ENCODE peak calls at places on chromosomes 13 and 19, in six cellular contexts. One of them, this sample, is unnamed.

GRCh38 chr19:55257461-55258411 is 1.1 kb downstream of the PPP6R1 start:
- DNase-seq in neural crest cell: no peak
- DNase-seq in CD8-positive, alpha-beta T cell: peak
- DNase-seq in stimulated activated CD4-positive, alpha-beta T cell treated with anti-CD3 and anti-CD28 coated beads, TNF-alpha, amount 100 ng/mL, for 1 hour: no peak
- DNase-seq in activated naive CD8-positive, alpha-beta T cell treated with anti-CD3 and anti-CD28 coated beads, Interleukin-2, amount 50 U/mL, for 24 hours: peak
- DNase-seq in hepatocyte: peak
- DNase-seq in this sample: peak

GRCh38 chr13:98050041-98050466 is 92.8 kb upstream of the FARP1 start:
- DNase-seq in neural crest cell: no peak
- DNase-seq in CD8-positive, alpha-beta T cell: no peak
- DNase-seq in stimulated activated CD4-positive, alpha-beta T cell treated with anti-CD3 and anti-CD28 coated beads, TNF-alpha, amount 100 ng/mL, for 1 hour: no peak
- DNase-seq in activated naive CD8-positive, alpha-beta T cell treated with anti-CD3 and anti-CD28 coated beads, Interleukin-2, amount 50 U/mL, for 24 hours: no peak
- DNase-seq in hepatocyte: peak
- DNase-seq in this sample: peak

GRCh38 chr13:36715841-36716240 is 42.0 kb downstream of the SERTM1 start:
- DNase-seq in neural crest cell: no peak
- DNase-seq in CD8-positive, alpha-beta T cell: no peak
- DNase-seq in stimulated activated CD4-positive, alpha-beta T cell treated with anti-CD3 and anti-CD28 coated beads, TNF-alpha, amount 100 ng/mL, for 1 hour: no peak
- DNase-seq in activated naive CD8-positive, alpha-beta T cell treated with anti-CD3 and anti-CD28 coated beads, Interleukin-2, amount 50 U/mL, for 24 hours: no peak
- DNase-seq in hepatocyte: peak
- DNase-seq in this sample: no peak

GRCh38 chr13:44516771-44517170 is 59.4 kb downstream of the TSC22D1 start:
- DNase-seq in neural crest cell: no peak
- DNase-seq in CD8-positive, alpha-beta T cell: no peak
- DNase-seq in stimulated activated CD4-positive, alpha-beta T cell treated with anti-CD3 and anti-CD28 coated beads, TNF-alpha, amount 100 ng/mL, for 1 hour: no peak
- DNase-seq in activated naive CD8-positive, alpha-beta T cell treated with anti-CD3 and anti-CD28 coated beads, Interleukin-2, amount 50 U/mL, for 24 hours: no peak
- DNase-seq in hepatocyte: no peak
- DNase-seq in this sample: no peak

GRCh38 chr19:18223860-18224524 is 2.2 kb downstream of the PDE4C start:
- DNase-seq in neural crest cell: peak
- DNase-seq in CD8-positive, alpha-beta T cell: no peak
- DNase-seq in stimulated activated CD4-positive, alpha-beta T cell treated with anti-CD3 and anti-CD28 coated beads, TNF-alpha, amount 100 ng/mL, for 1 hour: no peak
- DNase-seq in activated naive CD8-positive, alpha-beta T cell treated with anti-CD3 and anti-CD28 coated beads, Interleukin-2, amount 50 U/mL, for 24 hours: no peak
- DNase-seq in hepatocyte: peak
- DNase-seq in this sample: no peak

GRCh38 chr19:14168259-14168972 is 32.0 kb upstream of the ASF1B start:
- DNase-seq in neural crest cell: no peak
- DNase-seq in CD8-positive, alpha-beta T cell: no peak
- DNase-seq in stimulated activated CD4-positive, alpha-beta T cell treated with anti-CD3 and anti-CD28 coated beads, TNF-alpha, amount 100 ng/mL, for 1 hour: no peak
- DNase-seq in activated naive CD8-positive, alpha-beta T cell treated with anti-CD3 and anti-CD28 coated beads, Interleukin-2, amount 50 U/mL, for 24 hours: no peak
- DNase-seq in hepatocyte: no peak
- DNase-seq in this sample: no peak

GRCh38 chr19:17394891-17395415 is 957 bp upstream of the CCDC194 start:
- DNase-seq in neural crest cell: peak
- DNase-seq in CD8-positive, alpha-beta T cell: peak
- DNase-seq in stimulated activated CD4-positive, alpha-beta T cell treated with anti-CD3 and anti-CD28 coated beads, TNF-alpha, amount 100 ng/mL, for 1 hour: peak
- DNase-seq in activated naive CD8-positive, alpha-beta T cell treated with anti-CD3 and anti-CD28 coated beads, Interleukin-2, amount 50 U/mL, for 24 hours: peak
- DNase-seq in hepatocyte: no peak
- DNase-seq in this sample: no peak

GRCh38 chr13:45833242-45833641 is 18.3 kb downstream of the SIAH3 start:
- DNase-seq in neural crest cell: no peak
- DNase-seq in CD8-positive, alpha-beta T cell: no peak
- DNase-seq in stimulated activated CD4-positive, alpha-beta T cell treated with anti-CD3 and anti-CD28 coated beads, TNF-alpha, amount 100 ng/mL, for 1 hour: no peak
- DNase-seq in activated naive CD8-positive, alpha-beta T cell treated with anti-CD3 and anti-CD28 coated beads, Interleukin-2, amount 50 U/mL, for 24 hours: no peak
- DNase-seq in hepatocyte: no peak
- DNase-seq in this sample: no peak

GRCh38 chr19:17855333-17856152 is 4.2 kb upstream of the RPL18A start:
- DNase-seq in neural crest cell: peak
- DNase-seq in CD8-positive, alpha-beta T cell: peak
- DNase-seq in stimulated activated CD4-positive, alpha-beta T cell treated with anti-CD3 and anti-CD28 coated beads, TNF-alpha, amount 100 ng/mL, for 1 hour: peak
- DNase-seq in activated naive CD8-positive, alpha-beta T cell treated with anti-CD3 and anti-CD28 coated beads, Interleukin-2, amount 50 U/mL, for 24 hours: peak
- DNase-seq in hepatocyte: peak
- DNase-seq in this sample: peak

GRCh38 chr19:518292-519231 is 11.3 kb downstream of the TPGS1 start:
- DNase-seq in neural crest cell: peak
- DNase-seq in CD8-positive, alpha-beta T cell: peak
- DNase-seq in stimulated activated CD4-positive, alpha-beta T cell treated with anti-CD3 and anti-CD28 coated beads, TNF-alpha, amount 100 ng/mL, for 1 hour: peak
- DNase-seq in activated naive CD8-positive, alpha-beta T cell treated with anti-CD3 and anti-CD28 coated beads, Interleukin-2, amount 50 U/mL, for 24 hours: peak
- DNase-seq in hepatocyte: peak
- DNase-seq in this sample: peak

GRCh38 chr19:54478677-54479266 is 5.7 kb upstream of the CDC42EP5 start:
- DNase-seq in neural crest cell: peak
- DNase-seq in CD8-positive, alpha-beta T cell: no peak
- DNase-seq in stimulated activated CD4-positive, alpha-beta T cell treated with anti-CD3 and anti-CD28 coated beads, TNF-alpha, amount 100 ng/mL, for 1 hour: no peak
- DNase-seq in activated naive CD8-positive, alpha-beta T cell treated with anti-CD3 and anti-CD28 coated beads, Interleukin-2, amount 50 U/mL, for 24 hours: no peak
- DNase-seq in hepatocyte: peak
- DNase-seq in this sample: no peak

GRCh38 chr13:23609414-23610186 is 39.4 kb downstream of the TNFRSF19 start:
- DNase-seq in neural crest cell: no peak
- DNase-seq in CD8-positive, alpha-beta T cell: no peak
- DNase-seq in stimulated activated CD4-positive, alpha-beta T cell treated with anti-CD3 and anti-CD28 coated beads, TNF-alpha, amount 100 ng/mL, for 1 hour: no peak
- DNase-seq in activated naive CD8-positive, alpha-beta T cell treated with anti-CD3 and anti-CD28 coated beads, Interleukin-2, amount 50 U/mL, for 24 hours: no peak
- DNase-seq in hepatocyte: no peak
- DNase-seq in this sample: peak

GRCh38 chr19:51366999-51367564 is 894 bp upstream of the ETFB start:
- DNase-seq in neural crest cell: no peak
- DNase-seq in CD8-positive, alpha-beta T cell: peak
- DNase-seq in stimulated activated CD4-positive, alpha-beta T cell treated with anti-CD3 and anti-CD28 coated beads, TNF-alpha, amount 100 ng/mL, for 1 hour: no peak
- DNase-seq in activated naive CD8-positive, alpha-beta T cell treated with anti-CD3 and anti-CD28 coated beads, Interleukin-2, amount 50 U/mL, for 24 hours: no peak
- DNase-seq in hepatocyte: peak
- DNase-seq in this sample: no peak

GRCh38 chr19:39708594-39708993 is 4.3 kb downstream of the LGALS14 start:
- DNase-seq in neural crest cell: no peak
- DNase-seq in CD8-positive, alpha-beta T cell: no peak
- DNase-seq in stimulated activated CD4-positive, alpha-beta T cell treated with anti-CD3 and anti-CD28 coated beads, TNF-alpha, amount 100 ng/mL, for 1 hour: no peak
- DNase-seq in activated naive CD8-positive, alpha-beta T cell treated with anti-CD3 and anti-CD28 coated beads, Interleukin-2, amount 50 U/mL, for 24 hours: no peak
- DNase-seq in hepatocyte: no peak
- DNase-seq in this sample: no peak

GRCh38 chr19:41641879-41642485 is 15.1 kb upstream of the CEACAM4 start:
- DNase-seq in neural crest cell: peak
- DNase-seq in CD8-positive, alpha-beta T cell: peak
- DNase-seq in stimulated activated CD4-positive, alpha-beta T cell treated with anti-CD3 and anti-CD28 coated beads, TNF-alpha, amount 100 ng/mL, for 1 hour: peak
- DNase-seq in activated naive CD8-positive, alpha-beta T cell treated with anti-CD3 and anti-CD28 coated beads, Interleukin-2, amount 50 U/mL, for 24 hours: peak
- DNase-seq in hepatocyte: peak
- DNase-seq in this sample: peak

GRCh38 chr19:48726573-48726972 is 7.0 kb upstream of the MAMSTR start:
- DNase-seq in neural crest cell: no peak
- DNase-seq in CD8-positive, alpha-beta T cell: no peak
- DNase-seq in stimulated activated CD4-positive, alpha-beta T cell treated with anti-CD3 and anti-CD28 coated beads, TNF-alpha, amount 100 ng/mL, for 1 hour: no peak
- DNase-seq in activated naive CD8-positive, alpha-beta T cell treated with anti-CD3 and anti-CD28 coated beads, Interleukin-2, amount 50 U/mL, for 24 hours: no peak
- DNase-seq in hepatocyte: no peak
- DNase-seq in this sample: no peak

GRCh38 chr19:55870736-55871135 is 34.4 kb downstream of the NLRP4 start:
- DNase-seq in neural crest cell: no peak
- DNase-seq in CD8-positive, alpha-beta T cell: no peak
- DNase-seq in stimulated activated CD4-positive, alpha-beta T cell treated with anti-CD3 and anti-CD28 coated beads, TNF-alpha, amount 100 ng/mL, for 1 hour: no peak
- DNase-seq in activated naive CD8-positive, alpha-beta T cell treated with anti-CD3 and anti-CD28 coated beads, Interleukin-2, amount 50 U/mL, for 24 hours: no peak
- DNase-seq in hepatocyte: no peak
- DNase-seq in this sample: no peak

GRCh38 chr19:37981785-37982475 is 74.9 kb downstream of the SIPA1L3 start:
- DNase-seq in neural crest cell: no peak
- DNase-seq in CD8-positive, alpha-beta T cell: no peak
- DNase-seq in stimulated activated CD4-positive, alpha-beta T cell treated with anti-CD3 and anti-CD28 coated beads, TNF-alpha, amount 100 ng/mL, for 1 hour: no peak
- DNase-seq in activated naive CD8-positive, alpha-beta T cell treated with anti-CD3 and anti-CD28 coated beads, Interleukin-2, amount 50 U/mL, for 24 hours: no peak
- DNase-seq in hepatocyte: peak
- DNase-seq in this sample: no peak

GRCh38 chr19:18204394-18205179 is 745 bp upstream of the RAB3A start:
- DNase-seq in neural crest cell: peak
- DNase-seq in CD8-positive, alpha-beta T cell: peak
- DNase-seq in stimulated activated CD4-positive, alpha-beta T cell treated with anti-CD3 and anti-CD28 coated beads, TNF-alpha, amount 100 ng/mL, for 1 hour: no peak
- DNase-seq in activated naive CD8-positive, alpha-beta T cell treated with anti-CD3 and anti-CD28 coated beads, Interleukin-2, amount 50 U/mL, for 24 hours: peak
- DNase-seq in hepatocyte: peak
- DNase-seq in this sample: no peak

GRCh38 chr13:22061371-22061805 is 390.5 kb downstream of the FGF9 start:
- DNase-seq in neural crest cell: no peak
- DNase-seq in CD8-positive, alpha-beta T cell: peak
- DNase-seq in stimulated activated CD4-positive, alpha-beta T cell treated with anti-CD3 and anti-CD28 coated beads, TNF-alpha, amount 100 ng/mL, for 1 hour: peak
- DNase-seq in activated naive CD8-positive, alpha-beta T cell treated with anti-CD3 and anti-CD28 coated beads, Interleukin-2, amount 50 U/mL, for 24 hours: peak
- DNase-seq in hepatocyte: no peak
- DNase-seq in this sample: no peak

GRCh38 chr13:80336335-80336734 is 4.6 kb downstream of the SPRY2 start:
- DNase-seq in neural crest cell: no peak
- DNase-seq in CD8-positive, alpha-beta T cell: no peak
- DNase-seq in stimulated activated CD4-positive, alpha-beta T cell treated with anti-CD3 and anti-CD28 coated beads, TNF-alpha, amount 100 ng/mL, for 1 hour: no peak
- DNase-seq in activated naive CD8-positive, alpha-beta T cell treated with anti-CD3 and anti-CD28 coated beads, Interleukin-2, amount 50 U/mL, for 24 hours: no peak
- DNase-seq in hepatocyte: no peak
- DNase-seq in this sample: no peak

GRCh38 chr19:32812571-32812970 is 57.0 kb downstream of the SLC7A9 start:
- DNase-seq in neural crest cell: no peak
- DNase-seq in CD8-positive, alpha-beta T cell: no peak
- DNase-seq in stimulated activated CD4-positive, alpha-beta T cell treated with anti-CD3 and anti-CD28 coated beads, TNF-alpha, amount 100 ng/mL, for 1 hour: no peak
- DNase-seq in activated naive CD8-positive, alpha-beta T cell treated with anti-CD3 and anti-CD28 coated beads, Interleukin-2, amount 50 U/mL, for 24 hours: no peak
- DNase-seq in hepatocyte: no peak
- DNase-seq in this sample: no peak

GRCh38 chr19:28067882-28068281 is 1145.1 kb downstream of the UQCRFS1 start:
- DNase-seq in neural crest cell: no peak
- DNase-seq in CD8-positive, alpha-beta T cell: no peak
- DNase-seq in stimulated activated CD4-positive, alpha-beta T cell treated with anti-CD3 and anti-CD28 coated beads, TNF-alpha, amount 100 ng/mL, for 1 hour: no peak
- DNase-seq in activated naive CD8-positive, alpha-beta T cell treated with anti-CD3 and anti-CD28 coated beads, Interleukin-2, amount 50 U/mL, for 24 hours: no peak
- DNase-seq in hepatocyte: no peak
- DNase-seq in this sample: no peak

GRCh38 chr13:106443625-106444024 is 91.8 kb downstream of the EFNB2 start:
- DNase-seq in neural crest cell: no peak
- DNase-seq in CD8-positive, alpha-beta T cell: no peak
- DNase-seq in stimulated activated CD4-positive, alpha-beta T cell treated with anti-CD3 and anti-CD28 coated beads, TNF-alpha, amount 100 ng/mL, for 1 hour: no peak
- DNase-seq in activated naive CD8-positive, alpha-beta T cell treated with anti-CD3 and anti-CD28 coated beads, Interleukin-2, amount 50 U/mL, for 24 hours: no peak
- DNase-seq in hepatocyte: no peak
- DNase-seq in this sample: no peak

GRCh38 chr13:43293561-43293960 is 270.2 kb downstream of the DNAJC15 start:
- DNase-seq in neural crest cell: no peak
- DNase-seq in CD8-positive, alpha-beta T cell: no peak
- DNase-seq in stimulated activated CD4-positive, alpha-beta T cell treated with anti-CD3 and anti-CD28 coated beads, TNF-alpha, amount 100 ng/mL, for 1 hour: no peak
- DNase-seq in activated naive CD8-positive, alpha-beta T cell treated with anti-CD3 and anti-CD28 coated beads, Interleukin-2, amount 50 U/mL, for 24 hours: no peak
- DNase-seq in hepatocyte: no peak
- DNase-seq in this sample: no peak

GRCh38 chr19:54452626-54453025 is 3.6 kb downstream of the LENG8 start:
- DNase-seq in neural crest cell: no peak
- DNase-seq in CD8-positive, alpha-beta T cell: no peak
- DNase-seq in stimulated activated CD4-positive, alpha-beta T cell treated with anti-CD3 and anti-CD28 coated beads, TNF-alpha, amount 100 ng/mL, for 1 hour: no peak
- DNase-seq in activated naive CD8-positive, alpha-beta T cell treated with anti-CD3 and anti-CD28 coated beads, Interleukin-2, amount 50 U/mL, for 24 hours: no peak
- DNase-seq in hepatocyte: no peak
- DNase-seq in this sample: no peak

GRCh38 chr13:48155850-48156249 is 60.9 kb upstream of the MED4 start:
- DNase-seq in neural crest cell: no peak
- DNase-seq in CD8-positive, alpha-beta T cell: peak
- DNase-seq in stimulated activated CD4-positive, alpha-beta T cell treated with anti-CD3 and anti-CD28 coated beads, TNF-alpha, amount 100 ng/mL, for 1 hour: no peak
- DNase-seq in activated naive CD8-positive, alpha-beta T cell treated with anti-CD3 and anti-CD28 coated beads, Interleukin-2, amount 50 U/mL, for 24 hours: no peak
- DNase-seq in hepatocyte: no peak
- DNase-seq in this sample: peak

This sample was measured in foreskin fibroblast.